ENCODE peak calls at places on chromosomes 11 and 22, in eight cellular contexts. One of them, this sample, is unnamed.
A peak's percentile ranks its signal among the peaks of the same experiment; 100 is the strongest.

GRCh38 chr11:17164361-17165246 is 43.2 kb downstream of the PIK3C2A start:
- DNase-seq in left lung: no peak
- DNase-seq in lung: no peak
- DNase-seq in body of pancreas: no peak
- DNase-seq in suprapubic skin: no peak
- DNase-seq in mammary epithelial cell: peak; percentile 3
- DNase-seq in IMR-90: peak; percentile 15
- DNase-seq in pancreas: no peak
- DNase-seq in this sample: no peak

GRCh38 chr11:12165237-12165875 is 55.0 kb downstream of the MICAL2 start:
- DNase-seq in left lung: no peak
- DNase-seq in lung: no peak
- DNase-seq in body of pancreas: no peak
- DNase-seq in suprapubic skin: no peak
- DNase-seq in mammary epithelial cell: peak; percentile 28
- DNase-seq in IMR-90: no peak
- DNase-seq in pancreas: no peak
- DNase-seq in this sample: no peak

GRCh38 chr11:112114460-112114859 is 27.8 kb downstream of the SDHD start:
- DNase-seq in left lung: no peak
- DNase-seq in lung: no peak
- DNase-seq in body of pancreas: no peak
- DNase-seq in suprapubic skin: no peak
- DNase-seq in mammary epithelial cell: no peak
- DNase-seq in IMR-90: no peak
- DNase-seq in pancreas: no peak
- DNase-seq in this sample: no peak

GRCh38 chr22:25067851-25068421 is 115.4 kb downstream of the KIAA1671 start:
- DNase-seq in left lung: peak; percentile 79
- DNase-seq in lung: no peak
- DNase-seq in body of pancreas: peak; percentile 20
- DNase-seq in suprapubic skin: no peak
- DNase-seq in mammary epithelial cell: no peak
- DNase-seq in IMR-90: no peak
- DNase-seq in pancreas: no peak
- DNase-seq in this sample: no peak

GRCh38 chr22:37222440-37222971 is 10.2 kb upstream of the SSTR3 start:
- DNase-seq in left lung: peak; percentile 45
- DNase-seq in lung: no peak
- DNase-seq in body of pancreas: no peak
- DNase-seq in suprapubic skin: no peak
- DNase-seq in mammary epithelial cell: no peak
- DNase-seq in IMR-90: no peak
- DNase-seq in pancreas: no peak
- DNase-seq in this sample: no peak

GRCh38 chr11:68380786-68381622 is 68.6 kb downstream of the LRP5 start:
- DNase-seq in left lung: no peak
- DNase-seq in lung: no peak
- DNase-seq in body of pancreas: no peak
- DNase-seq in suprapubic skin: no peak
- DNase-seq in mammary epithelial cell: no peak
- DNase-seq in IMR-90: peak; percentile 11
- DNase-seq in pancreas: no peak
- DNase-seq in this sample: no peak

GRCh38 chr22:37218771-37219411 is 6.6 kb upstream of the SSTR3 start:
- DNase-seq in left lung: peak; percentile 21
- DNase-seq in lung: no peak
- DNase-seq in body of pancreas: no peak
- DNase-seq in suprapubic skin: no peak
- DNase-seq in mammary epithelial cell: no peak
- DNase-seq in IMR-90: no peak
- DNase-seq in pancreas: no peak
- DNase-seq in this sample: no peak

GRCh38 chr22:31155425-31155824 is 4.6 kb upstream of the RNF185 start:
- DNase-seq in left lung: no peak
- DNase-seq in lung: no peak
- DNase-seq in body of pancreas: no peak
- DNase-seq in suprapubic skin: no peak
- DNase-seq in mammary epithelial cell: no peak
- DNase-seq in IMR-90: peak; percentile 80
- DNase-seq in pancreas: no peak
- DNase-seq in this sample: no peak

GRCh38 chr22:49764151-49764581 is 63.5 kb downstream of the BRD1 start:
- DNase-seq in left lung: peak; percentile 72
- DNase-seq in lung: no peak
- DNase-seq in body of pancreas: no peak
- DNase-seq in suprapubic skin: no peak
- DNase-seq in mammary epithelial cell: no peak
- DNase-seq in IMR-90: no peak
- DNase-seq in pancreas: peak; percentile 5
- DNase-seq in this sample: no peak

GRCh38 chr11:77089004-77089545 is 13.6 kb upstream of the OMP start:
- DNase-seq in left lung: peak; percentile 46
- DNase-seq in lung: no peak
- DNase-seq in body of pancreas: peak; percentile 1
- DNase-seq in suprapubic skin: peak; percentile 49
- DNase-seq in mammary epithelial cell: no peak
- DNase-seq in IMR-90: no peak
- DNase-seq in pancreas: no peak
- DNase-seq in this sample: no peak

GRCh38 chr11:61627831-61628753 is 47.2 kb upstream of the SYT7 start:
- DNase-seq in left lung: no peak
- DNase-seq in lung: peak; percentile 65
- DNase-seq in body of pancreas: peak; percentile 84
- DNase-seq in suprapubic skin: peak; percentile 76
- DNase-seq in mammary epithelial cell: peak; percentile 59
- DNase-seq in IMR-90: peak; percentile 73
- DNase-seq in pancreas: peak; percentile 66
- DNase-seq in this sample: no peak

GRCh38 chr11:60769273-60769672 is 12.6 kb downstream of the MS4A15 start:
- DNase-seq in left lung: no peak
- DNase-seq in lung: no peak
- DNase-seq in body of pancreas: no peak
- DNase-seq in suprapubic skin: no peak
- DNase-seq in mammary epithelial cell: peak; percentile 35
- DNase-seq in IMR-90: no peak
- DNase-seq in pancreas: no peak
- DNase-seq in this sample: no peak

GRCh38 chr11:123431619-123432018 is 1.6 kb downstream of the GRAMD1B start:
- DNase-seq in left lung: no peak
- DNase-seq in lung: no peak
- DNase-seq in body of pancreas: no peak
- DNase-seq in suprapubic skin: no peak
- DNase-seq in mammary epithelial cell: no peak
- DNase-seq in IMR-90: peak; percentile 23
- DNase-seq in pancreas: no peak
- DNase-seq in this sample: no peak

GRCh38 chr11:116033931-116034553 is 529.8 kb upstream of the CADM1 start:
- DNase-seq in left lung: no peak
- DNase-seq in lung: peak; percentile 57
- DNase-seq in body of pancreas: no peak
- DNase-seq in suprapubic skin: no peak
- DNase-seq in mammary epithelial cell: no peak
- DNase-seq in IMR-90: no peak
- DNase-seq in pancreas: no peak
- DNase-seq in this sample: no peak

GRCh38 chr22:43376765-43377485 is 33.8 kb upstream of the SCUBE1 start:
- DNase-seq in left lung: no peak
- DNase-seq in lung: no peak
- DNase-seq in body of pancreas: peak; percentile 73
- DNase-seq in suprapubic skin: peak; percentile 16
- DNase-seq in mammary epithelial cell: no peak
- DNase-seq in IMR-90: no peak
- DNase-seq in pancreas: peak; percentile 64
- DNase-seq in this sample: no peak

GRCh38 chr11:122791836-122792235 is 46.5 kb upstream of the CRTAM start:
- DNase-seq in left lung: no peak
- DNase-seq in lung: no peak
- DNase-seq in body of pancreas: no peak
- DNase-seq in suprapubic skin: no peak
- DNase-seq in mammary epithelial cell: no peak
- DNase-seq in IMR-90: peak; percentile 78
- DNase-seq in pancreas: no peak
- DNase-seq in this sample: no peak

GRCh38 chr11:31645747-31646146 is 136.2 kb downstream of the ELP4 start:
- DNase-seq in left lung: no peak
- DNase-seq in lung: no peak
- DNase-seq in body of pancreas: no peak
- DNase-seq in suprapubic skin: no peak
- DNase-seq in mammary epithelial cell: peak; percentile 79
- DNase-seq in IMR-90: peak; percentile 88
- DNase-seq in pancreas: no peak
- DNase-seq in this sample: no peak

GRCh38 chr11:36278531-36279245 is 10.5 kb downstream of the COMMD9 start:
- DNase-seq in left lung: no peak
- DNase-seq in lung: no peak
- DNase-seq in body of pancreas: no peak
- DNase-seq in suprapubic skin: no peak
- DNase-seq in mammary epithelial cell: no peak
- DNase-seq in IMR-90: peak; percentile 47
- DNase-seq in pancreas: no peak
- DNase-seq in this sample: no peak

GRCh38 chr22:37331034-37331428 is 48.7 kb downstream of the CYTH4 start:
- DNase-seq in left lung: peak; percentile 49
- DNase-seq in lung: no peak
- DNase-seq in body of pancreas: no peak
- DNase-seq in suprapubic skin: no peak
- DNase-seq in mammary epithelial cell: peak; percentile 54
- DNase-seq in IMR-90: peak; percentile 79
- DNase-seq in pancreas: no peak
- DNase-seq in this sample: no peak

GRCh38 chr11:133065847-133066485 is 466.3 kb downstream of the OPCML start:
- DNase-seq in left lung: no peak
- DNase-seq in lung: no peak
- DNase-seq in body of pancreas: no peak
- DNase-seq in suprapubic skin: no peak
- DNase-seq in mammary epithelial cell: no peak
- DNase-seq in IMR-90: no peak
- DNase-seq in pancreas: no peak
- DNase-seq in this sample: no peak

GRCh38 chr11:23866641-23867040 is 630.2 kb upstream of the LUZP2 start:
- DNase-seq in left lung: no peak
- DNase-seq in lung: no peak
- DNase-seq in body of pancreas: no peak
- DNase-seq in suprapubic skin: no peak
- DNase-seq in mammary epithelial cell: peak; percentile 32
- DNase-seq in IMR-90: peak; percentile 60
- DNase-seq in pancreas: no peak
- DNase-seq in this sample: no peak

GRCh38 chr22:36395922-36396321 is 8.2 kb upstream of the MYH9 start:
- DNase-seq in left lung: no peak
- DNase-seq in lung: no peak
- DNase-seq in body of pancreas: no peak
- DNase-seq in suprapubic skin: no peak
- DNase-seq in mammary epithelial cell: peak; percentile 96
- DNase-seq in IMR-90: peak; percentile 81
- DNase-seq in pancreas: no peak
- DNase-seq in this sample: no peak

GRCh38 chr11:134915212-134915611 is 503.2 kb upstream of the B3GAT1 start:
- DNase-seq in left lung: no peak
- DNase-seq in lung: no peak
- DNase-seq in body of pancreas: peak; percentile 16
- DNase-seq in suprapubic skin: no peak
- DNase-seq in mammary epithelial cell: no peak
- DNase-seq in IMR-90: no peak
- DNase-seq in pancreas: no peak
- DNase-seq in this sample: no peak

GRCh38 chr22:30029512-30029911 is 50.8 kb upstream of the HORMAD2 start:
- DNase-seq in left lung: no peak
- DNase-seq in lung: no peak
- DNase-seq in body of pancreas: no peak
- DNase-seq in suprapubic skin: no peak
- DNase-seq in mammary epithelial cell: no peak
- DNase-seq in IMR-90: no peak
- DNase-seq in pancreas: no peak
- DNase-seq in this sample: no peak

GRCh38 chr11:100403817-100404216 is 283.3 kb upstream of the ARHGAP42 start:
- DNase-seq in left lung: no peak
- DNase-seq in lung: no peak
- DNase-seq in body of pancreas: no peak
- DNase-seq in suprapubic skin: no peak
- DNase-seq in mammary epithelial cell: no peak
- DNase-seq in IMR-90: peak; percentile 89
- DNase-seq in pancreas: no peak
- DNase-seq in this sample: no peak

GRCh38 chr22:41927813-41928212 is 1.2 kb upstream of the TNFRSF13C start:
- DNase-seq in left lung: no peak
- DNase-seq in lung: no peak
- DNase-seq in body of pancreas: no peak
- DNase-seq in suprapubic skin: no peak
- DNase-seq in mammary epithelial cell: no peak
- DNase-seq in IMR-90: no peak
- DNase-seq in pancreas: no peak
- DNase-seq in this sample: no peak
- H3K4me1 ChIP-seq in left lung: peaks cover 13% of the 10 kb centered on the region
- H3K4me1 ChIP-seq in lung: peaks cover 6% of the 10 kb centered on the region
- H3K4me1 ChIP-seq in body of pancreas: peaks cover 14% of the 10 kb centered on the region
- H3K4me1 ChIP-seq in suprapubic skin: peaks cover 13% of the 10 kb centered on the region
- H3K4me1 ChIP-seq in mammary epithelial cell: peaks cover 7% of the 10 kb centered on the region
- H3K4me1 ChIP-seq in IMR-90: no peaks in the 10 kb centered on the region
- H3K4me1 ChIP-seq in pancreas: no peaks in the 10 kb centered on the region
- H3K4me1 ChIP-seq in this sample: peaks cover 13% of the 10 kb centered on the region

GRCh38 chr22:27990879-27991278 is 71.8 kb upstream of the PITPNB start:
- DNase-seq in left lung: no peak
- DNase-seq in lung: no peak
- DNase-seq in body of pancreas: peak; percentile 35
- DNase-seq in suprapubic skin: peak; percentile 77
- DNase-seq in mammary epithelial cell: no peak
- DNase-seq in IMR-90: peak; percentile 8
- DNase-seq in pancreas: no peak
- DNase-seq in this sample: no peak
- TF ChIP-seq CTCF in left lung: peak; percentile 47
- TF ChIP-seq CTCF in lung: no peak
- TF ChIP-seq CTCF in body of pancreas: peak; percentile 21
- TF ChIP-seq CTCF in suprapubic skin: no peak
- TF ChIP-seq CTCF in mammary epithelial cell: no peak
- TF ChIP-seq CTCF in IMR-90: peak; percentile 27
- TF ChIP-seq CTCF in pancreas: no peak
- TF ChIP-seq CTCF in this sample: no peak

GRCh38 chr22:46240506-46240905 is 9.6 kb downstream of the CDPF1 start:
- DNase-seq in left lung: no peak
- DNase-seq in lung: no peak
- DNase-seq in body of pancreas: no peak
- DNase-seq in suprapubic skin: peak; percentile 20
- DNase-seq in mammary epithelial cell: no peak
- DNase-seq in IMR-90: no peak
- DNase-seq in pancreas: no peak
- DNase-seq in this sample: no peak
- H3K4me1 ChIP-seq in left lung: peaks cover 11% of the 10 kb centered on the region
- H3K4me1 ChIP-seq in lung: peaks cover 3% of the 10 kb centered on the region
- H3K4me1 ChIP-seq in body of pancreas: peaks cover 15% of the 10 kb centered on the region
- H3K4me1 ChIP-seq in suprapubic skin: no peaks in the 10 kb centered on the region
- H3K4me1 ChIP-seq in mammary epithelial cell: no peaks in the 10 kb centered on the region
- H3K4me1 ChIP-seq in IMR-90: peaks cover 4% of the 10 kb centered on the region
- H3K4me1 ChIP-seq in pancreas: peaks cover 8% of the 10 kb centered on the region
- H3K4me1 ChIP-seq in this sample: no peaks in the 10 kb centered on the region

GRCh38 chr11:117201906-117202305 is 2.7 kb downstream of the TAGLN start:
- DNase-seq in left lung: peak; percentile 61
- DNase-seq in lung: no peak
- DNase-seq in body of pancreas: no peak
- DNase-seq in suprapubic skin: no peak
- DNase-seq in mammary epithelial cell: no peak
- DNase-seq in IMR-90: no peak
- DNase-seq in pancreas: no peak
- DNase-seq in this sample: no peak
- TF ChIP-seq CTCF in left lung: no peak
- TF ChIP-seq CTCF in lung: no peak
- TF ChIP-seq CTCF in body of pancreas: no peak
- TF ChIP-seq CTCF in suprapubic skin: no peak
- TF ChIP-seq CTCF in mammary epithelial cell: no peak
- TF ChIP-seq CTCF in IMR-90: no peak
- TF ChIP-seq CTCF in pancreas: no peak
- TF ChIP-seq CTCF in this sample: no peak